ENCODE peak calls at places on chromosomes 11 and 22, in five cellular contexts. Q, P, H, T and S are unnamed samples.

GRCh38 chr11:27489092-27489491 is 16.5 kb upstream of the LGR4 start:
- DNase-seq in Q (no peak), P (no peak), H (no peak), T (no peak), S (no peak)

GRCh38 chr11:48216510-48216909 is at the start of gene OR4B1:
- DNase-seq in Q (no peak), P (no peak), H (no peak), T (no peak), S (no peak)

GRCh38 chr11:102564110-102564509 is 33.6 kb upstream of the MMP7 start:
- DNase-seq in Q (no peak), P (no peak), H (no peak), T (peak), S (peak)

GRCh38 chr11:9315078-9315688 is 790 bp upstream of the TMEM41B start:
- DNase-seq in Q (no peak), P (no peak), H (no peak), T (peak), S (no peak)

GRCh38 chr22:33030923-33031525 is 27.2 kb downstream of the SYN3 start:
- DNase-seq in Q (no peak), P (no peak), H (no peak), T (no peak), S (no peak)

GRCh38 chr11:9796854-9797253 is 133.0 kb downstream of the SWAP70 start:
- DNase-seq in Q (no peak), P (no peak), H (no peak), T (no peak), S (no peak)

GRCh38 chr11:100705447-100705846 is 18.4 kb downstream of the ARHGAP42 start:
- DNase-seq in Q (no peak), P (no peak), H (no peak), T (no peak), S (no peak)

GRCh38 chr11:94128171-94128745 is 383 bp upstream of the PANX1 start:
- DNase-seq in Q (peak), P (peak), H (no peak), T (no peak), S (peak)

GRCh38 chr11:14362613-14363012 is 3.6 kb upstream of the RRAS2 start:
- DNase-seq in Q (no peak), P (no peak), H (no peak), T (no peak), S (no peak)

GRCh38 chr22:43855431-43855830 is 6.9 kb downstream of the SULT4A1 start:
- DNase-seq in Q (no peak), P (no peak), H (no peak), T (no peak), S (no peak)

GRCh38 chr22:46894081-46894671 is 131.7 kb downstream of the TBC1D22A start:
- DNase-seq in Q (no peak), P (no peak), H (no peak), T (no peak), S (no peak)

GRCh38 chr11:17978553-17979287 is 34.1 kb downstream of the SERGEF start:
- DNase-seq in Q (peak), P (no peak), H (no peak), T (peak), S (peak)